ENCODE peak calls at places on chromosomes 4 and X, in six cellular contexts. Z is CD8-positive, alpha-beta memory T cell; U is neuronal stem cell; O is brain microvascular endothelial cell; A is prostate gland; M is heart left ventricle. Q is an unnamed sample. For H3K27me3, the result is how much of the 10 kb centered on the place peaks cover.

GRCh38 chrX:30343206-30343605 is 34.0 kb upstream of the NR0B1 start:
- DNase-seq in O (no peak), Z (no peak), M (no peak), A (no peak), U (no peak), Q (no peak)

GRCh38 chr4:55175779-55176231 is 50.4 kb upstream of the KDR start:
- DNase-seq in Z (no peak), U (no peak), M (no peak), O (peak), A (no peak), Q (no peak)

GRCh38 chr4:149426461-149426860 is 389.2 kb downstream of the IQCM start:
- DNase-seq in A (no peak), M (no peak), U (no peak), O (peak), Z (no peak), Q (no peak)

GRCh38 chr4:83189631-83190136 is 75.2 kb upstream of the PLAC8 start:
- DNase-seq in A (no peak), M (no peak), U (peak), O (no peak), Z (no peak), Q (no peak)

GRCh38 chrX:94831364-94831763 is 1157.4 kb downstream of the FAM133A start:
- DNase-seq in Z (no peak), U (no peak), M (no peak), O (no peak), A (no peak), Q (no peak)

GRCh38 chrX:148530464-148531077 is 30.2 kb downstream of the AFF2 start:
- DNase-seq in Z (no peak), U (no peak), M (no peak), O (peak), A (no peak), Q (peak)

GRCh38 chrX:40580537-40581332 is at the start of gene ATP6AP2:
- DNase-seq in O (peak), A (peak), Z (peak), M (peak), U (peak), Q (peak)

GRCh38 chrX:129361566-129361965 is 161.7 kb downstream of the SMARCA1 start:
- DNase-seq in U (no peak), Z (no peak), A (no peak), M (no peak), O (no peak), Q (no peak)

GRCh38 chrX:63784902-63785692 is at the start of gene ARHGEF9:
- DNase-seq in U (peak), M (peak), O (no peak), A (no peak), Z (no peak), Q (peak)

GRCh38 chr4:156686120-156686519 is 285.5 kb downstream of the PDGFC start:
- DNase-seq in A (no peak), M (no peak), O (peak), U (no peak), Z (no peak), Q (peak)

GRCh38 chr4:156685308-156685707 is 286.3 kb downstream of the PDGFC start:
- DNase-seq in O (no peak), A (no peak), U (no peak), Z (no peak), M (no peak), Q (peak)
- H3K27ac ChIP-seq in O (no peak), A (no peak), U (no peak), Z (no peak), M (no peak), Q (peak)

DNA sequence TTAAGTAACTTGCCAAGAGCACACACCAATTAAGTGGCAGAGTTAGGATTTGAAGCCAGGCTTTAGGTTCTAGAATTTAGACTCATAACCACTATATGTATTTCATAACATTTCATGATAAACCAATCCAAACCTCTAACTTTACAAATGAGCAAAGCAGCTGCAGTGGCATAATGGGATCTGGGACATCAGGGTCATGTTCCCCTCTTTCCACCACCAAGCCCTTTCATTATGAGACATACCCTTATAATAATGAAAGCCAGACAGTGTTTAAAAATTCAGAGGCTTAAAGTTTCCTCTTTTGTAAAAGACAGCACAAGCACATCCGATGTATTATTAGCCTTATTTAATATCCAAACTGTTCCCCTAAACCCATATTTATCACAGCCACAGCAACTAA is 28.3 kb upstream of the AMELX start:
- DNase-seq in U (no peak), M (no peak), Z (no peak), A (no peak), O (no peak), Q (no peak)
- H3K27me3 ChIP-seq in U (under half), M (under half), Z (under half), A (under half), O (under half), Q (under half)

DNA sequence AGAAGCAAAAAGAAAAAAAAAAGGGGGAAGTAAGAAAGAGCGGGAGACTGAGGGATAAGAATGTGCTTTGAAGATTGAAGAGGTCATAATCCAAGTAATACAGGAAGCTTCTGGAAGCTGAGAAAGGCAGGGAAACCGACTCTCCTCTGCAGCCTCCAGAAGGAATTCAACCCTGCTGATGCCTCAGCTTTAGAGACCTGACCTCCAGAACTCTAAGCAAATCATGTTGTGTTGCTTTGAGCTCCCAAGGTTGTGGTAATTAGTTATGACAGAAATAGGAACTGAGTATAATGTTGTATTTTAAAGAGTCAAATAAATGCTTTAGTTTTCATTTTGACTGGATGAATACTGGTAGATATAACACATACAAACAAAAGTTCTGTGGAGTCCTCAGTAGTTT is 48.0 kb upstream of the FAT1 start:
- DNase-seq in U (no peak), M (no peak), Z (no peak), O (no peak), A (no peak), Q (no peak)
- H3K27ac ChIP-seq in U (no peak), M (no peak), Z (no peak), O (peak), A (no peak), Q (no peak)

DNA sequence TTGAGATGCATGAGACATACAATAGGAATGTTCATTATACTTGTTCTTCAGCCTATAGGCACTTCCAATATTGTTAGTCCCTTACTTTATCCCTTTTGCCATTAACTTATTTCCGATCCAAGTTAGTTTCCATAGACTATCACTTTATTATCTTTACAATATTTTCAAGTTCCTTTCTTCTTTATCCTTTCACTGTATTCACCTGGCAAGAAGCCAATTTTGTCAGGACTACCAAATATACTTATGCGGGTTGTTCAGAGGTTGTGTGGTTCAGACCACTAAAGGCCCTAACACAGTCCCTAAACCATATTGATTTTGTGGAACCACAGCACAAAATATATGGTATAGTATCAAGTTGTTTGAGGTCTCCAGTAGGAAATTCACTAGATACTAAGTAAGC is 245.0 kb upstream of the HTR2C start:
- DNase-seq in M (no peak), Z (no peak), U (no peak), O (no peak), A (no peak), Q (no peak)
- H3K27me3 ChIP-seq in M (under half), Z (under half), U (under half), O (under half), A (under half), Q (half or more)

GRCh38 chr4:74692973-74693372 is 101.3 kb downstream of the BTC start:
- DNase-seq in U (no peak), O (no peak), M (no peak), A (no peak), Z (no peak), Q (no peak)
- H3K27ac ChIP-seq in U (no peak), O (no peak), M (no peak), A (no peak), Z (no peak), Q (no peak)

DNA sequence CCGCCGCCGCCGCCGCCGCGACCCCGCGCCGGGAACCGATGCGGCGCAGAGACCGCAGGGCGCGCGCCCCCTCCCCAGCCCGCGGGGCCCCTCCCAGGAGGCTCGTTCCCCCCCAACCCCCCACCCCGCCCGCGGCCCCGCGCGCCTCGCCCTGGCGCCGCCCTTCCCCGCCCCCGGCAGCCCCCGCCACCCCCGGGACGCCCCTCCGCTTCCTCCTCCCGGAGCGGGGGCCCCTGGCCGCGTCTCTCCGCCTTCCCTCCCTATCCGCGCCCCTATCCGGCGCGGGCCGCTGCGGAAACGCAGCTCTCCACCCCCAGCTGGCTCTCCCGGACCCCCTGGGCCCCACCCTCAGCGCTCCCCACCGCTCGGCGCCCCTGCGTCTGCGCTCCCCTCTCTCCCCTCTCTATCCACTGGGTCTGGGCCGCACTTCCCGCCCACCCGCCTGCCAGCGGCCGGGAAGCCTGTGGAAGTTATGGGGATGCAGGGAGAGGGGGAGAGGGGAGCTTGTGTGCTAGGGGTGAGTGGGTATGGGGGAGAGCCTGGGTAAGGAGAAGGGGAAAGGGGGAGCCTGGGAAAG is at the start of gene TMEM271:
- DNase-seq in Z (no peak), M (no peak), O (no peak), U (no peak), A (no peak), Q (peak)
- H3K27me3 ChIP-seq in Z (under half), M (under half), O (half or more), U (half or more), A (under half), Q (under half)

GRCh38 chr4:141642711-141643110 is 6.3 kb downstream of the IL15 start:
- DNase-seq in O (no peak), A (no peak), M (no peak), Z (no peak), U (no peak), Q (no peak)

GRCh38 chr4:141646969-141647368 is 10.6 kb downstream of the IL15 start:
- DNase-seq in M (no peak), O (peak), U (no peak), Z (no peak), A (no peak), Q (no peak)

GRCh38 chr4:141643557-141643956 is 7.2 kb downstream of the IL15 start:
- DNase-seq in A (no peak), M (no peak), O (peak), U (no peak), Z (no peak), Q (no peak)

GRCh38 chr4:141647982-141648381 is 11.6 kb downstream of the IL15 start:
- DNase-seq in M (no peak), O (no peak), Z (no peak), A (no peak), U (no peak), Q (no peak)

DNA sequence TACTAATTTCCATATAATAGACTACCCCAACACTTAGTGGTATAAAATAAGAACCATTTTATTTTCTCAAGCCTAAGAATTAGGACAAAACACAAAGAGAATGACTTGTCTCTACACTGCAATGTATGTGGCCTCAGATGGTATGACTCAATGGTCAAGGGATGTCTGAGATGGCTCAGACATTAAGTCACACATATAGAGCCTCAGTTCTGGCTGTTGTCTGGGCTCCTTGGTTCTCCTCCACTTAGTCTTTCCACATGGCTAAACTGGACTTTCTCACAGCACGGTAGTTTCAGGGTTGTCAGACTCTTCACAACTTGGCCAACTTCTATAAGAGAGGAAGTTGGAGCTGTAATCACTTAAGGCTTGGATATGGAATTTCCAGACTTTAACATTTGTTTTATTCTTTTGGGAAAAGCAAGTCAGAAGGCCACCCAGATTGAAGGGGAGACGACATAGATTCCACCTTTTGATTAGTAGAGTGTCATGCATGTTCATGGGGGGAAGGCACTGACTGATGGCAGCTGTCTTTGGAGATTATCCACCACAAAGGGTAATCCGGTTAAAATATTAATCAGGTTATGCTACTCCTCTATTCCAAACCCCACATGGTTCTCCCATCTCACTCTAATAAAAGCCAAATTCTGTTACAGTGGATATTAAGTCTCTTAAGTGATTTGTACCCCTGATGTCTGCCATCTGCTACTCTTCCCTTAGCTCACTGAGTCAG is 9.4 kb downstream of the IL15 start:
- DNase-seq in Z (no peak), U (no peak), O (peak), M (no peak), A (no peak), Q (peak)
- H3K27ac ChIP-seq in Z (no peak), U (no peak), O (peak), M (no peak), A (no peak), Q (peak)

Q was measured in WERI-Rb-1.